ENCODE peak calls at places on chromosome 18, in nine cellular contexts. U is NCI-H510A treated with DMSO at 0.1 percent for 48 hours; P is stimulated activated naive CD8-positive, alpha-beta T cell treated with anti-CD3 and anti-CD28 coated beads, Interleukin-15, Interleukin-2, amounts not matched to agents 100 U/mL and 50 U/mL, for 24 hours; Q is hippocampal formation; X is frontal cortex; I is T-helper 1 cell; H is pancreas; N is activated T-cell treated with anti-CD3 and anti-CD28 coated beads, Interleukin-2, amount 50 U/mL, for 72 hours; J is activated naive CD8-positive, alpha-beta T cell treated with anti-CD3 and anti-CD28 coated beads, Interleukin-2, amount 10 ng/mL, durations not matched to agents 7 days and 5 days. D is an unnamed sample.

GRCh38 chr18:31684279-31685096 is at the start of gene B4GALT6:
- DNase-seq in Q (no peak), I (peak), P (peak), N (peak), U (peak), J (no peak), X (peak), H (peak), D (no peak)

GRCh38 chr18:908631-909621 is 4.3 kb downstream of the ADCYAP1 start:
- DNase-seq in U (peak), H (no peak), X (peak), J (peak), I (no peak), N (no peak), Q (no peak), P (no peak), D (no peak)

GRCh38 chr18:35376393-35376741 is 770 bp downstream of the ZNF396 start:
- DNase-seq in I (peak), N (peak), P (peak), X (peak), J (peak), H (peak), U (peak), Q (no peak), D (peak)

GRCh38 chr18:76435321-76435989 is 59.6 kb downstream of the ZNF516 start:
- DNase-seq in I (no peak), N (no peak), P (no peak), X (no peak), U (no peak), H (no peak), Q (no peak), J (no peak), D (no peak)

GRCh38 chr18:48913201-48913600 is 37.6 kb downstream of the SMAD7 start:
- DNase-seq in I (peak), P (peak), Q (no peak), J (peak), X (no peak), U (no peak), H (no peak), N (peak), D (peak)

GRCh38 chr18:36756262-36756661 is 72.5 kb downstream of the TPGS2 start:
- DNase-seq in N (no peak), H (no peak), I (no peak), U (no peak), J (no peak), P (no peak), X (no peak), Q (no peak), D (no peak)

GRCh38 chr18:22709288-22710060 is 223.7 kb upstream of the RBBP8 start:
- DNase-seq in H (no peak), J (no peak), I (no peak), P (no peak), Q (no peak), X (no peak), N (no peak), U (no peak), D (no peak)

GRCh38 chr18:27225947-27226481 is 40.9 kb upstream of the CHST9 start:
- DNase-seq in H (no peak), P (no peak), N (no peak), U (no peak), X (no peak), I (no peak), Q (no peak), J (no peak), D (no peak)

GRCh38 chr18:7579176-7579922 is 12.2 kb downstream of the PTPRM start:
- DNase-seq in N (no peak), I (no peak), Q (no peak), P (no peak), U (no peak), H (no peak), X (no peak), J (no peak), D (no peak)

GRCh38 chr18:53153281-53153680 is 813.3 kb downstream of the DCC start:
- DNase-seq in H (no peak), X (no peak), U (no peak), Q (no peak), N (no peak), J (no peak), P (peak), I (no peak), D (no peak)

GRCh38 chr18:45802814-45803492 is 22.5 kb upstream of the SIGLEC15 start:
- DNase-seq in H (no peak), U (no peak), P (peak), I (no peak), J (no peak), N (peak), Q (no peak), X (no peak), D (no peak)

GRCh38 chr18:62196079-62196478 is 9.0 kb downstream of the RELCH start:
- DNase-seq in I (no peak), H (no peak), Q (no peak), X (no peak), N (no peak), U (no peak), J (no peak), P (no peak), D (no peak)

GRCh38 chr18:3513481-3513880 is 63.5 kb downstream of the TGIF1 start:
- DNase-seq in P (no peak), X (no peak), I (no peak), J (no peak), N (no peak), H (no peak), U (no peak), Q (no peak), D (no peak)

GRCh38 chr18:79947054-79947755 is 4.2 kb downstream of the SLC66A2 start:
- DNase-seq in P (no peak), U (no peak), H (peak), I (no peak), N (no peak), Q (no peak), X (no peak), J (peak), D (no peak)

GRCh38 chr18:79518028-79518682 is 122.4 kb downstream of the NFATC1 start:
- DNase-seq in P (peak), J (no peak), X (no peak), N (no peak), U (no peak), I (no peak), H (no peak), Q (no peak), D (peak)

GRCh38 chr18:26227051-26227672 is 917 bp downstream of the TAF4B start:
- DNase-seq in J (no peak), Q (no peak), P (no peak), I (no peak), N (no peak), U (no peak), H (peak), X (no peak), D (peak)

GRCh38 chr18:73597832-73598615 is 549.6 kb downstream of the FBXO15 start:
- DNase-seq in H (no peak), X (no peak), U (no peak), P (no peak), I (no peak), J (no peak), Q (no peak), N (no peak), D (no peak)

GRCh38 chr18:59219672-59220163 is at the start of gene GRP:
- DNase-seq in H (no peak), Q (no peak), I (no peak), N (no peak), X (no peak), U (peak), P (no peak), J (no peak), D (no peak)

GRCh38 chr18:57792741-57793629 is 10.1 kb downstream of the ATP8B1 start:
- DNase-seq in P (no peak), X (no peak), I (no peak), Q (no peak), N (no peak), J (no peak), U (no peak), H (no peak), D (no peak)

GRCh38 chr18:74376523-74376922 is 60.9 kb downstream of the C18orf63 start:
- DNase-seq in X (no peak), N (no peak), P (no peak), H (no peak), I (no peak), U (no peak), Q (no peak), J (no peak), D (no peak)

GRCh38 chr18:78305789-78306188 is 673.8 kb upstream of the SALL3 start:
- DNase-seq in Q (no peak), U (no peak), I (no peak), P (no peak), X (no peak), J (no peak), N (no peak), H (no peak), D (no peak)

GRCh38 chr18:74524097-74524496 is 10.2 kb upstream of the CNDP1 start:
- DNase-seq in H (peak), X (no peak), Q (no peak), I (no peak), U (peak), J (no peak), N (no peak), P (no peak), D (no peak)

GRCh38 chr18:39462436-39462835 is 1896.8 kb upstream of the CELF4 start:
- DNase-seq in P (no peak), Q (no peak), J (no peak), H (no peak), N (no peak), U (no peak), X (no peak), I (no peak), D (no peak)

GRCh38 chr18:62151068-62151771 is 35.6 kb downstream of the PIGN start:
- DNase-seq in H (no peak), Q (no peak), X (no peak), P (no peak), I (no peak), U (no peak), N (no peak), J (no peak), D (peak)

GRCh38 chr18:2597639-2598038 is 26.3 kb downstream of the NDC80 start:
- DNase-seq in I (no peak), P (no peak), H (no peak), Q (no peak), J (no peak), U (no peak), X (no peak), N (no peak), D (no peak)

GRCh38 chr18:49708674-49709580 is 104.4 kb downstream of the ACAA2 start:
- DNase-seq in X (no peak), I (no peak), H (no peak), Q (no peak), J (no peak), P (no peak), U (no peak), N (no peak), D (no peak)

GRCh38 chr18:11500153-11501122 is 109.0 kb upstream of the SLC35G4 start:
- DNase-seq in Q (no peak), I (no peak), U (no peak), J (no peak), N (no peak), P (no peak), H (no peak), X (no peak), D (no peak)

GRCh38 chr18:8142131-8142711 is 467.0 kb upstream of the RAB12 start:
- DNase-seq in U (no peak), H (no peak), Q (no peak), I (no peak), N (no peak), P (no peak), J (no peak), X (no peak), D (no peak)

GRCh38 chr18:56645415-56646016 is 5.6 kb upstream of the WDR7 start:
- DNase-seq in H (no peak), J (no peak), I (peak), X (no peak), N (no peak), Q (no peak), P (no peak), U (peak), D (no peak)

GRCh38 chr18:33839452-33840225 is 261.6 kb downstream of the ASXL3 start:
- DNase-seq in N (no peak), J (no peak), P (no peak), X (no peak), Q (no peak), I (no peak), U (peak), H (no peak), D (no peak)

GRCh38 chr18:57910817-57911216 is 107.7 kb upstream of the ATP8B1 start:
- DNase-seq in Q (no peak), X (no peak), J (no peak), N (peak), U (no peak), I (no peak), P (peak), H (no peak), D (no peak)

GRCh38 chr18:34492652-34493051 is 217.4 kb upstream of the DTNA start:
- DNase-seq in U (peak), Q (no peak), P (no peak), J (no peak), N (no peak), I (no peak), H (no peak), X (no peak), D (no peak)

GRCh38 chr18:44229693-44230108 is 451.0 kb upstream of the SETBP1 start:
- DNase-seq in U (no peak), N (no peak), I (no peak), Q (peak), H (peak), J (no peak), P (no peak), X (no peak), D (peak)

GRCh38 chr18:78671551-78671950 is 308.1 kb upstream of the SALL3 start:
- DNase-seq in U (no peak), H (no peak), I (no peak), N (no peak), J (no peak), P (no peak), Q (no peak), X (no peak), D (no peak)

GRCh38 chr18:54358495-54358793 is 738 bp downstream of the C18orf54 start:
- DNase-seq in U (peak), I (no peak), H (no peak), N (no peak), J (no peak), X (peak), Q (no peak), P (no peak), D (no peak)